ENCODE peak calls at places on chromosomes 13 and 19, in seven cellular contexts. B, C, Y, E, O, T and K are unnamed samples.

GRCh38 chr13:20711301-20712044 is 8.0 kb downstream of the IL17D start:
- DNase-seq in E (no peak), C (no peak), T (no peak), B (no peak), Y (no peak), O (no peak), K (no peak)

GRCh38 chr19:28871099-28871725 is 341.7 kb downstream of the UQCRFS1 start:
- DNase-seq in C (no peak), O (no peak), E (no peak), Y (no peak), T (no peak), B (no peak), K (no peak)

GRCh38 chr13:50760751-50761150 is 82.7 kb downstream of the DLEU7 start:
- DNase-seq in T (no peak), E (no peak), B (no peak), O (no peak), C (no peak), Y (no peak), K (no peak)

GRCh38 chr19:49889038-49889686 is 7.5 kb downstream of the IL4I1 start:
- DNase-seq in O (no peak), C (no peak), B (no peak), T (no peak), Y (no peak), E (no peak), K (no peak)

GRCh38 chr19:47073574-47073973 is 25.1 kb upstream of the TMEM160 start:
- DNase-seq in Y (no peak), B (no peak), O (no peak), T (no peak), C (no peak), E (no peak), K (no peak)

GRCh38 chr13:98781905-98782304 is 29.4 kb upstream of the SLC15A1 start:
- DNase-seq in T (no peak), C (no peak), B (no peak), E (no peak), O (no peak), Y (no peak), K (no peak)

GRCh38 chr19:35495107-35496064 is 5.1 kb upstream of the KRTDAP start:
- DNase-seq in E (peak; percentile 8), C (no peak), Y (peak; percentile 75), O (peak; percentile 44), B (peak; percentile 58), T (peak; percentile 46), K (peak; percentile 74)

GRCh38 chr19:51552996-51553725 is 17.9 kb upstream of the ZNF175 start:
- DNase-seq in O (no peak), E (no peak), Y (peak; percentile 55), C (no peak), T (peak; percentile 11), B (peak; percentile 35), K (peak; percentile 83)

GRCh38 chr13:75847588-75847987 is 211.5 kb downstream of the LMO7 start:
- DNase-seq in O (no peak), C (no peak), Y (no peak), T (no peak), E (no peak), B (no peak), K (no peak)

GRCh38 chr19:29643361-29643935 is 21.8 kb upstream of the PLEKHF1 start:
- DNase-seq in C (no peak), E (no peak), T (no peak), Y (no peak), B (no peak), O (no peak), K (no peak)

GRCh38 chr19:2567580-2567979 is 91.7 kb downstream of the GADD45B start:
- DNase-seq in B (no peak), O (no peak), E (no peak), Y (no peak), T (no peak), C (no peak), K (peak; percentile 69)

GRCh38 chr13:35552172-35552844 is 75.8 kb upstream of the MAB21L1 start:
- DNase-seq in T (no peak), B (no peak), O (no peak), Y (no peak), E (no peak), C (no peak), K (no peak)

GRCh38 chr19:46629546-46630025 is 4.7 kb upstream of the PTGIR start:
- DNase-seq in T (no peak), C (no peak), B (no peak), O (no peak), Y (no peak), E (no peak), K (peak; percentile 66)

GRCh38 chr13:46076827-46077226 is 24.3 kb upstream of the ZC3H13 start:
- DNase-seq in E (no peak), C (no peak), T (no peak), Y (no peak), B (no peak), O (no peak), K (no peak)

GRCh38 chr19:12769689-12770088 is 5.7 kb downstream of the HOOK2 start:
- DNase-seq in O (no peak), C (no peak), Y (peak; percentile 48), E (no peak), T (peak; percentile 51), B (no peak), K (no peak)

GRCh38 chr13:33994826-33995502 is 177.0 kb downstream of the RFC3 start:
- DNase-seq in E (no peak), C (no peak), O (no peak), T (no peak), B (no peak), Y (no peak), K (no peak)

GRCh38 chr19:53879145-53880037 is 2.6 kb upstream of the PRKCG start:
- DNase-seq in T (peak; percentile 58), E (peak; percentile 54), Y (peak; percentile 81), B (peak; percentile 96), O (peak; percentile 86), C (no peak), K (peak; percentile 94)

GRCh38 chr19:1113278-1113985 is 9.6 kb downstream of the GPX4 start:
- DNase-seq in B (peak; percentile 95), Y (peak; percentile 82), T (peak; percentile 79), C (peak; percentile 69), O (peak; percentile 78), E (peak; percentile 53), K (peak; percentile 97)

GRCh38 chr19:6930190-6930589 is 42.8 kb downstream of the ADGRE1 start:
- DNase-seq in T (no peak), Y (no peak), O (no peak), B (no peak), E (no peak), C (no peak), K (no peak)

GRCh38 chr13:80475718-80476117 is 134.8 kb upstream of the SPRY2 start:
- DNase-seq in T (no peak), E (no peak), B (no peak), C (no peak), Y (no peak), O (no peak), K (no peak)

GRCh38 chr19:10604460-10604980 is 17.4 kb upstream of the AP1M2 start:
- DNase-seq in T (no peak), B (no peak), E (no peak), O (no peak), Y (no peak), C (no peak), K (peak; percentile 52)

GRCh38 chr19:2509096-2509495 is 33.2 kb downstream of the GADD45B start:
- DNase-seq in O (no peak), T (no peak), Y (no peak), E (no peak), B (no peak), C (no peak), K (no peak)

GRCh38 chr13:100306042-100306441 is 217.1 kb downstream of the PCCA start:
- DNase-seq in T (no peak), C (no peak), B (no peak), Y (no peak), E (peak; percentile 65), O (no peak), K (no peak)

GRCh38 chr19:3683405-3683865 is 16.8 kb downstream of the PIP5K1C start:
- DNase-seq in T (no peak), B (peak; percentile 67), O (no peak), E (no peak), C (no peak), Y (no peak), K (no peak)

GRCh38 chr13:113060557-113061270 is 44.9 kb upstream of the F7 start:
- DNase-seq in B (no peak), E (no peak), T (no peak), C (no peak), O (no peak), Y (no peak), K (peak; percentile 11)

GRCh38 chr13:114115191-114115671 is 17.2 kb downstream of the RASA3 start:
- DNase-seq in O (no peak), E (no peak), C (no peak), T (no peak), B (peak; percentile 16), Y (no peak), K (peak; percentile 52)

GRCh38 chr19:38774181-38774950 is 1.0 kb upstream of the LGALS7 start:
- DNase-seq in O (no peak), T (no peak), B (no peak), Y (no peak), C (no peak), E (no peak), K (no peak)

GRCh38 chr13:114106526-114106925 is 25.9 kb downstream of the RASA3 start:
- DNase-seq in E (no peak), O (no peak), T (no peak), Y (no peak), C (no peak), B (no peak), K (no peak)

GRCh38 chr13:109816112-109816978 is 30.0 kb upstream of the IRS2 start:
- DNase-seq in Y (no peak), O (peak; percentile 48), E (no peak), C (no peak), B (no peak), T (no peak), K (no peak)

GRCh38 chr13:98222081-98222554 is 45.0 kb upstream of the RNF113B start:
- DNase-seq in E (no peak), C (no peak), B (no peak), T (no peak), O (no peak), Y (no peak), K (no peak)

GRCh38 chr19:17220207-17220758 is 5.1 kb downstream of the USE1 start:
- DNase-seq in Y (no peak), O (no peak), B (peak; percentile 55), E (no peak), C (peak; percentile 14), T (no peak), K (peak; percentile 70)

GRCh38 chr13:50309872-50310594 is 294.8 kb downstream of the KCNRG start:
- DNase-seq in E (no peak), C (no peak), Y (no peak), B (no peak), T (no peak), O (no peak), K (no peak)

GRCh38 chr19:13953021-13953531 is 767 bp downstream of the DCAF15 start:
- DNase-seq in C (peak; percentile 29), B (no peak), E (no peak), Y (no peak), T (no peak), O (no peak), K (no peak)